ENCODE peak calls at places on chromosomes 7 and 10, in six cellular contexts. One of them, this sample, is unnamed.

GRCh38 chr7:97006146-97006950 is 995 bp downstream of the DLX6 start:
- DNase-seq in fibroblast of lung: peak
- DNase-seq in cardiac fibroblast: no peak
- DNase-seq in GM12865: peak
- DNase-seq in endothelial cell of umbilical vein: peak
- DNase-seq in neuronal stem cell: peak
- DNase-seq in this sample: no peak

GRCh38 chr7:16851829-16852228 is 30.0 kb downstream of the AGR3 start:
- DNase-seq in GM12865: no peak
- DNase-seq in fibroblast of lung: no peak
- DNase-seq in endothelial cell of umbilical vein: peak
- DNase-seq in neuronal stem cell: no peak
- DNase-seq in cardiac fibroblast: no peak
- DNase-seq in this sample: no peak

GRCh38 chr7:25763461-25763860 is 388.5 kb upstream of the NFE2L3 start:
- DNase-seq in neuronal stem cell: no peak
- DNase-seq in cardiac fibroblast: no peak
- DNase-seq in endothelial cell of umbilical vein: no peak
- DNase-seq in GM12865: no peak
- DNase-seq in fibroblast of lung: no peak
- DNase-seq in this sample: no peak

GRCh38 chr7:43647314-43647691 is 64.4 kb downstream of the STK17A start:
- DNase-seq in fibroblast of lung: peak
- DNase-seq in GM12865: no peak
- DNase-seq in endothelial cell of umbilical vein: peak
- DNase-seq in cardiac fibroblast: peak
- DNase-seq in neuronal stem cell: peak
- DNase-seq in this sample: peak

GRCh38 chr7:29467193-29467592 is 96.4 kb upstream of the PRR15 start:
- DNase-seq in fibroblast of lung: no peak
- DNase-seq in cardiac fibroblast: no peak
- DNase-seq in GM12865: no peak
- DNase-seq in neuronal stem cell: no peak
- DNase-seq in endothelial cell of umbilical vein: no peak
- DNase-seq in this sample: no peak

GRCh38 chr10:14822879-14823755 is 14.7 kb downstream of the CDNF start:
- DNase-seq in endothelial cell of umbilical vein: peak
- DNase-seq in GM12865: peak
- DNase-seq in neuronal stem cell: peak
- DNase-seq in cardiac fibroblast: peak
- DNase-seq in fibroblast of lung: peak
- DNase-seq in this sample: no peak

GRCh38 chr10:131456411-131456810 is 144.9 kb upstream of the TCERG1L start:
- DNase-seq in cardiac fibroblast: no peak
- DNase-seq in endothelial cell of umbilical vein: no peak
- DNase-seq in GM12865: no peak
- DNase-seq in fibroblast of lung: no peak
- DNase-seq in neuronal stem cell: no peak
- DNase-seq in this sample: no peak

GRCh38 chr7:926061-927030 is 28.1 kb downstream of the ADAP1 start:
- DNase-seq in fibroblast of lung: no peak
- DNase-seq in neuronal stem cell: no peak
- DNase-seq in cardiac fibroblast: no peak
- DNase-seq in endothelial cell of umbilical vein: no peak
- DNase-seq in GM12865: no peak
- DNase-seq in this sample: no peak

GRCh38 chr7:137990251-137990901 is 11.5 kb downstream of the CREB3L2 start:
- DNase-seq in GM12865: no peak
- DNase-seq in endothelial cell of umbilical vein: peak
- DNase-seq in fibroblast of lung: peak
- DNase-seq in neuronal stem cell: no peak
- DNase-seq in cardiac fibroblast: peak
- DNase-seq in this sample: peak

GRCh38 chr10:32530231-32530630 is 84.3 kb downstream of the CCDC7 start:
- DNase-seq in fibroblast of lung: no peak
- DNase-seq in cardiac fibroblast: no peak
- DNase-seq in endothelial cell of umbilical vein: no peak
- DNase-seq in GM12865: no peak
- DNase-seq in neuronal stem cell: no peak
- DNase-seq in this sample: no peak

GRCh38 chr7:112234147-112234546 is 27.7 kb downstream of the ZNF277 start:
- DNase-seq in neuronal stem cell: no peak
- DNase-seq in GM12865: no peak
- DNase-seq in cardiac fibroblast: no peak
- DNase-seq in endothelial cell of umbilical vein: no peak
- DNase-seq in fibroblast of lung: no peak
- DNase-seq in this sample: no peak

GRCh38 chr10:119500796-119501195 is 41.7 kb downstream of the RGS10 start:
- DNase-seq in fibroblast of lung: no peak
- DNase-seq in cardiac fibroblast: no peak
- DNase-seq in endothelial cell of umbilical vein: no peak
- DNase-seq in neuronal stem cell: no peak
- DNase-seq in GM12865: no peak
- DNase-seq in this sample: no peak

GRCh38 chr10:57262908-57263307 is 901.8 kb upstream of the ZWINT start:
- DNase-seq in GM12865: no peak
- DNase-seq in neuronal stem cell: no peak
- DNase-seq in endothelial cell of umbilical vein: no peak
- DNase-seq in cardiac fibroblast: no peak
- DNase-seq in fibroblast of lung: no peak
- DNase-seq in this sample: no peak

GRCh38 chr7:2438181-2438580 is 34.8 kb downstream of the CHST12 start:
- DNase-seq in cardiac fibroblast: no peak
- DNase-seq in endothelial cell of umbilical vein: no peak
- DNase-seq in fibroblast of lung: peak
- DNase-seq in GM12865: no peak
- DNase-seq in neuronal stem cell: no peak
- DNase-seq in this sample: no peak

GRCh38 chr10:65769828-65770227 is 1156.0 kb upstream of the LRRTM3 start:
- DNase-seq in fibroblast of lung: no peak
- DNase-seq in GM12865: no peak
- DNase-seq in neuronal stem cell: no peak
- DNase-seq in cardiac fibroblast: no peak
- DNase-seq in endothelial cell of umbilical vein: no peak
- DNase-seq in this sample: no peak

GRCh38 chr10:84138478-84139125 is 707 bp upstream of the GHITM start:
- DNase-seq in endothelial cell of umbilical vein: no peak
- DNase-seq in neuronal stem cell: no peak
- DNase-seq in GM12865: no peak
- DNase-seq in fibroblast of lung: peak
- DNase-seq in cardiac fibroblast: no peak
- DNase-seq in this sample: no peak

DNA sequence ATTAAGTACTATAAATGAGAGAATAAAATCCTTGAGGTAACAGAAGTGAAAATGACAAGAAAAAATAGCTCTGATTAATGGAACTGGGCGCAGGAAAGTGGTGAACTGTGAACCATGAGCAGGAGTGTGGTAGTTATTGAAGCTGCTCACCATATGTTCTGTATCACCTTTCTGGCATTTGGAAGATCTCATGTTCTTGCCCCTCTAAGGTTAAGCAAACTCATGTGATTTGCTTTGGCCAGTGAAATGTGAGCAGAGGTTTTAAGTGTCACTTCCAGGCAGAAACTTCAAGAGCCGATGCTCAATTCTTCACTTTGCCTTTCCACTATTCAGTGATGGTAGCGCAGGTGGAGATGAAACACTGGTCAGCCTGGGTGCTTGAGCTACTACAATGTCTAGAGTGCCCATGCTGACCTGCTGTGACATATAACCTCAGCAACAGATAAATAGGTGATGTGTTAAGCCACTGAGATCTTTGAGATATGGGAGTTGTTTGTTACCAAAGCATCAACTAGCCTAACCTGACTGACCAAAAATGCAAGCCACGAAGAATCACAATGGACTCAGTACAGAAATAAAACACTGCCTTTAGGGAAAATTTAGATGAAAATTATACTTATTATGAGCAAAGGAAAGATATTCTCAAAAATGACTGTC is 18.4 kb downstream of the MTPAP start:
- DNase-seq in cardiac fibroblast: no peak
- DNase-seq in endothelial cell of umbilical vein: no peak
- DNase-seq in neuronal stem cell: no peak
- DNase-seq in GM12865: no peak
- DNase-seq in fibroblast of lung: peak
- DNase-seq in this sample: no peak
- H3K4me3 ChIP-seq in cardiac fibroblast: no peak
- H3K4me3 ChIP-seq in endothelial cell of umbilical vein: no peak
- H3K4me3 ChIP-seq in neuronal stem cell: no peak
- H3K4me3 ChIP-seq in GM12865: no peak
- H3K4me3 ChIP-seq in fibroblast of lung: no peak
- H3K4me3 ChIP-seq in this sample: no peak

GRCh38 chr10:95759233-95759826 is 3.4 kb downstream of the ENTPD1 start:
- DNase-seq in cardiac fibroblast: no peak
- DNase-seq in fibroblast of lung: peak
- DNase-seq in neuronal stem cell: no peak
- DNase-seq in endothelial cell of umbilical vein: peak
- DNase-seq in GM12865: peak
- DNase-seq in this sample: no peak
- H3K4me3 ChIP-seq in cardiac fibroblast: no peak
- H3K4me3 ChIP-seq in fibroblast of lung: no peak
- H3K4me3 ChIP-seq in neuronal stem cell: no peak
- H3K4me3 ChIP-seq in endothelial cell of umbilical vein: no peak
- H3K4me3 ChIP-seq in GM12865: peak
- H3K4me3 ChIP-seq in this sample: no peak

GRCh38 chr10:7409045-7409731 is 1.6 kb downstream of the SFMBT2 start:
- DNase-seq in fibroblast of lung: peak
- DNase-seq in cardiac fibroblast: no peak
- DNase-seq in neuronal stem cell: no peak
- DNase-seq in GM12865: peak
- DNase-seq in endothelial cell of umbilical vein: no peak
- DNase-seq in this sample: no peak

GRCh38 chr10:7406712-7407333 is 4.0 kb downstream of the SFMBT2 start:
- DNase-seq in GM12865: no peak
- DNase-seq in endothelial cell of umbilical vein: no peak
- DNase-seq in fibroblast of lung: peak
- DNase-seq in cardiac fibroblast: no peak
- DNase-seq in neuronal stem cell: no peak
- DNase-seq in this sample: no peak

GRCh38 chr10:7408003-7408493 is 2.8 kb downstream of the SFMBT2 start:
- DNase-seq in endothelial cell of umbilical vein: peak
- DNase-seq in fibroblast of lung: peak
- DNase-seq in neuronal stem cell: no peak
- DNase-seq in GM12865: peak
- DNase-seq in cardiac fibroblast: no peak
- DNase-seq in this sample: no peak

GRCh38 chr10:7408494-7409044 is 2.3 kb downstream of the SFMBT2 start:
- DNase-seq in fibroblast of lung: peak
- DNase-seq in cardiac fibroblast: no peak
- DNase-seq in neuronal stem cell: no peak
- DNase-seq in GM12865: peak
- DNase-seq in endothelial cell of umbilical vein: peak
- DNase-seq in this sample: no peak

DNA sequence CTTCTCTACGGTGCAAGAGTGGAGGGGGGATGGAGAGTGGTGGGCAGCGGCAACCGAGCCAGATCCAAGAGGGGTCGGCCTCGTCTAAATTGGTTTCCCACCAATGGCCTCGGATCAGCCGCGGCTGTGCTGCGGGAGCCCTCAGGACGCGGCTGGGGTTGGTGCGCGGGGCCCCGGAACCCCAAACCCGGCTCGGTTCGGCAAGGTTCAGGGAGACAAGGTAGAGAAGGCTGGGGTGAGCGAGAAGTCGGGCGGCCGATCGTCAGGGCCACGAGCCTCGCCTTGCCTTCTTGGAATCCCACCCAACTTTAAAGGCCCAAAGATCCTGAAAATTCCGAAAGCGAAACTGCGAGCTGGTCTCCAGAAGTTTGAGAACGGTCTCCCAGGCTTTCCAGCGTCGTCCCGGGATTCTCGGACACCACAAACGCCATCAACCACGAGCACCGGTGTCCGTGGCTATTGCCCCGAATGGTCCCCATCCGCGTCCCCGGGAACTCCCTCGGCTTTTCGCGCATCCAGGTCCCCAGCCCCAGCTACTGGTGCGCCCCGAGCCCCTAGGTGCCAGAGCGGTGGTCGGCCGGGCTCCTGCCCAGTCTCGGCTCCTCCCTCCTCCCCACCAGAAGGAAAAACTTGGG is 3.3 kb downstream of the SFMBT2 start:
- DNase-seq in fibroblast of lung: peak
- DNase-seq in endothelial cell of umbilical vein: peak
- DNase-seq in neuronal stem cell: no peak
- DNase-seq in cardiac fibroblast: no peak
- DNase-seq in GM12865: no peak
- DNase-seq in this sample: no peak
- H3K4me3 ChIP-seq in fibroblast of lung: peak
- H3K4me3 ChIP-seq in endothelial cell of umbilical vein: peak
- H3K4me3 ChIP-seq in neuronal stem cell: peak
- H3K4me3 ChIP-seq in cardiac fibroblast: peak
- H3K4me3 ChIP-seq in GM12865: peak
- H3K4me3 ChIP-seq in this sample: peak

GRCh38 chr7:11193131-11193867 is 219.6 kb downstream of the PHF14 start:
- DNase-seq in fibroblast of lung: peak
- DNase-seq in endothelial cell of umbilical vein: no peak
- DNase-seq in neuronal stem cell: no peak
- DNase-seq in cardiac fibroblast: peak
- DNase-seq in GM12865: no peak
- DNase-seq in this sample: no peak

GRCh38 chr7:11191574-11192220 is 218.0 kb downstream of the PHF14 start:
- DNase-seq in cardiac fibroblast: no peak
- DNase-seq in fibroblast of lung: no peak
- DNase-seq in neuronal stem cell: peak
- DNase-seq in endothelial cell of umbilical vein: no peak
- DNase-seq in GM12865: no peak
- DNase-seq in this sample: no peak

GRCh38 chr7:11193888-11194287 is 220.2 kb downstream of the PHF14 start:
- DNase-seq in cardiac fibroblast: no peak
- DNase-seq in neuronal stem cell: no peak
- DNase-seq in fibroblast of lung: no peak
- DNase-seq in endothelial cell of umbilical vein: no peak
- DNase-seq in GM12865: no peak
- DNase-seq in this sample: no peak

GRCh38 chr7:11194492-11194891 is 220.8 kb downstream of the PHF14 start:
- DNase-seq in endothelial cell of umbilical vein: no peak
- DNase-seq in neuronal stem cell: no peak
- DNase-seq in fibroblast of lung: no peak
- DNase-seq in cardiac fibroblast: peak
- DNase-seq in GM12865: no peak
- DNase-seq in this sample: no peak

DNA sequence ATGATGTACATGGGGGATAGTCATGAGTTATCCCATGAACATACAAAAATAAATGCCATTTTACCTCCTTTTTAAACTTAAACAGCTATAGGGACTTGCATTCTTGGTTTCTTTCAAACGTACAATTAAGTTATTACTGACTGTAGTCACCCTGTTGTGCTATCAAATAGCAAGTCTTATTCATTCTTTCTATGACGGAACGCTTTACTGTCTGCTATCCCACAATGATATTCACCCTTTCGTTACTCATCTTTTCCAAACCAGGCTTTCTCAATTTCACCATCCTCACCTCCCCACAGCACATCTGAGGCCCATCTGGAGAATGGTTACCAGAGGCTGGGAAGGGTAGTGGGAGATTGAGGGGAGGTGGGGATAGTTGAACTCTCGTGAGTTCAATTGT is 218.8 kb downstream of the PHF14 start:
- DNase-seq in cardiac fibroblast: peak
- DNase-seq in neuronal stem cell: no peak
- DNase-seq in fibroblast of lung: peak
- DNase-seq in endothelial cell of umbilical vein: no peak
- DNase-seq in GM12865: no peak
- DNase-seq in this sample: peak
- H3K4me3 ChIP-seq in cardiac fibroblast: peak
- H3K4me3 ChIP-seq in neuronal stem cell: no peak
- H3K4me3 ChIP-seq in fibroblast of lung: peak
- H3K4me3 ChIP-seq in endothelial cell of umbilical vein: no peak
- H3K4me3 ChIP-seq in GM12865: no peak
- H3K4me3 ChIP-seq in this sample: peak

GRCh38 chr10:4247379-4247778 is 462.4 kb upstream of the KLF6 start:
- DNase-seq in endothelial cell of umbilical vein: no peak
- DNase-seq in cardiac fibroblast: no peak
- DNase-seq in GM12865: no peak
- DNase-seq in fibroblast of lung: no peak
- DNase-seq in neuronal stem cell: no peak
- DNase-seq in this sample: no peak
- H3K4me3 ChIP-seq in endothelial cell of umbilical vein: no peak
- H3K4me3 ChIP-seq in cardiac fibroblast: peak
- H3K4me3 ChIP-seq in GM12865: no peak
- H3K4me3 ChIP-seq in fibroblast of lung: no peak
- H3K4me3 ChIP-seq in neuronal stem cell: no peak
- H3K4me3 ChIP-seq in this sample: no peak